ENCODE peak calls at places on chromosome 7, in ten cellular contexts. Z is MCF 10A, A is occipital lobe, D is progenitor cell of endocrine pancreas, U is HTR-8/SVneo, E is SK-N-DZ, I is NCI-H1092 treated with DMSO at 0.1 percent for 48 hours, K is AG08396, P is psoas muscle, C is lower leg skin. V is an unnamed sample.
A peak's percentile ranks its signal among the peaks of the same experiment; 100 is the strongest.

GRCh38 chr7:1741751-1742554 is 71.9 kb downstream of the ELFN1 start:
- DNase-seq in P (peak; percentile 34), E (no peak), D (no peak), K (no peak), U (no peak), A (no peak), C (no peak), I (no peak), Z (no peak), V (no peak)

GRCh38 chr7:128424936-128425335 is 15.2 kb upstream of the IMPDH1 start:
- DNase-seq in A (no peak), D (no peak), K (no peak), U (no peak), Z (no peak), P (no peak), E (no peak), C (no peak), I (no peak), V (no peak)

GRCh38 chr7:1095621-1096155 is 7.8 kb downstream of the GPER1 start:
- DNase-seq in P (no peak), U (no peak), Z (no peak), C (no peak), K (peak; percentile 64), I (no peak), D (no peak), E (no peak), A (no peak), V (no peak)

GRCh38 chr7:8143151-8143874 is 118.7 kb downstream of the ICA1 start:
- DNase-seq in I (no peak), D (no peak), A (no peak), E (no peak), Z (no peak), P (no peak), K (no peak), U (no peak), C (no peak), V (no peak)

GRCh38 chr7:47893238-47893637 is 55.0 kb downstream of the PKD1L1 start:
- DNase-seq in E (no peak), I (no peak), C (peak; percentile 62), P (no peak), Z (peak; percentile 31), U (peak; percentile 41), D (peak; percentile 20), K (no peak), A (no peak), V (no peak)

GRCh38 chr7:140127360-140128127 is 49.2 kb downstream of the KDM7A start:
- DNase-seq in U (no peak), E (no peak), K (no peak), P (no peak), I (no peak), C (no peak), A (no peak), D (no peak), Z (no peak), V (no peak)

GRCh38 chr7:108415821-108416536 is 40.3 kb downstream of the NRCAM start:
- DNase-seq in Z (peak; percentile 43), K (peak; percentile 32), U (no peak), P (no peak), C (no peak), A (peak; percentile 11), I (peak; percentile 62), D (no peak), E (peak; percentile 29), V (peak; percentile 85)

GRCh38 chr7:154409703-154410311 is 357.6 kb downstream of the DPP6 start:
- DNase-seq in Z (peak; percentile 4), D (peak; percentile 57), C (no peak), P (no peak), K (no peak), E (no peak), I (no peak), U (no peak), A (no peak), V (peak; percentile 1)

GRCh38 chr7:1950623-1951523 is 280.8 kb downstream of the ELFN1 start:
- DNase-seq in C (no peak), Z (no peak), K (no peak), P (peak; percentile 59), U (no peak), A (no peak), E (no peak), I (peak; percentile 68), D (no peak), V (peak; percentile 38)

GRCh38 chr7:135210818-135211178 is 528 bp downstream of the WDR91 start:
- DNase-seq in C (no peak), D (no peak), E (no peak), U (peak; percentile 6), I (peak; percentile 55), Z (no peak), A (no peak), P (no peak), K (no peak), V (peak; percentile 30)

GRCh38 chr7:86282014-86282682 is 361.6 kb upstream of the GRM3 start:
- DNase-seq in C (peak; percentile 78), D (no peak), U (no peak), P (no peak), K (no peak), I (no peak), A (no peak), E (no peak), Z (no peak), V (no peak)

GRCh38 chr7:1331576-1332467 is 99.2 kb downstream of the UNCX start:
- DNase-seq in D (no peak), U (no peak), K (no peak), C (no peak), P (peak; percentile 5), I (no peak), E (no peak), Z (no peak), A (no peak), V (no peak)

GRCh38 chr7:24472093-24472492 is 101.2 kb upstream of the PALS2 start:
- DNase-seq in C (no peak), I (no peak), K (no peak), A (no peak), E (no peak), Z (no peak), D (no peak), P (no peak), U (no peak), V (no peak)

GRCh38 chr7:106864298-106865081 is 592 bp upstream of the PIK3CG start:
- DNase-seq in U (no peak), D (no peak), K (no peak), C (no peak), P (no peak), A (no peak), I (no peak), E (no peak), Z (no peak), V (no peak)

GRCh38 chr7:1531263-1531978 is 919 bp downstream of the MAFK start:
- DNase-seq in E (no peak), Z (peak; percentile 41), C (peak; percentile 90), A (no peak), I (peak; percentile 41), K (no peak), D (no peak), P (peak; percentile 48), U (no peak), V (no peak)

GRCh38 chr7:11633325-11633724 is 198.7 kb downstream of the THSD7A start:
- DNase-seq in D (no peak), C (no peak), I (no peak), U (no peak), Z (no peak), P (no peak), K (no peak), A (no peak), E (no peak), V (no peak)